ENCODE peak calls at places on chromosomes 1 and 21, in four cellular contexts. W, S, U and X are unnamed samples.

GRCh38 chr1:226814751-226815496 is 55.5 kb upstream of the PSEN2 start:
- DNase-seq in S (peak; percentile 89), W (no peak), U (peak; percentile 75), X (no peak)

GRCh38 chr21:33428669-33429068 is 25.5 kb downstream of the IFNGR2 start:
- DNase-seq in U (peak; percentile 81), W (no peak), S (no peak), X (no peak)

GRCh38 chr1:174366946-174367345 is 80.8 kb upstream of the GPR52 start:
- DNase-seq in S (no peak), U (no peak), W (no peak), X (no peak)

GRCh38 chr1:2587860-2588571 is 1.4 kb downstream of the PRXL2B start:
- DNase-seq in S (no peak), W (no peak), U (peak; percentile 79), X (no peak)

GRCh38 chr21:43364851-43365424 is 62.0 kb downstream of the SIK1 start:
- DNase-seq in W (no peak), U (peak; percentile 79), S (no peak), X (no peak)

GRCh38 chr1:229368347-229368746 is 25.5 kb upstream of the CCSAP start:
- DNase-seq in W (no peak), S (no peak), U (no peak), X (no peak)

GRCh38 chr21:27076035-27076434 is 109.1 kb upstream of the ADAMTS5 start:
- DNase-seq in U (no peak), S (no peak), W (no peak), X (no peak)

GRCh38 chr1:48823161-48823560 is 46.5 kb upstream of the BEND5 start:
- DNase-seq in U (no peak), W (no peak), S (no peak), X (no peak)

GRCh38 chr1:15341228-15341627 is 68.5 kb upstream of the EFHD2 start:
- DNase-seq in W (no peak), S (no peak), U (no peak), X (no peak)

GRCh38 chr1:64474639-64475038 is 4.7 kb downstream of the CACHD1 start:
- DNase-seq in S (peak; percentile 63), W (no peak), U (peak; percentile 80), X (no peak)

GRCh38 chr1:95287825-95288224 is 53.8 kb downstream of the RWDD3 start:
- DNase-seq in U (no peak), S (no peak), W (no peak), X (no peak)

GRCh38 chr1:6100801-6101783 is 55.4 kb downstream of the KCNAB2 start:
- DNase-seq in S (peak; percentile 27), W (no peak), U (peak; percentile 61), X (no peak)

GRCh38 chr1:164602142-164602429 is 43.1 kb downstream of the PBX1 start:
- DNase-seq in W (no peak), S (no peak), U (no peak), X (no peak)

GRCh38 chr1:38962113-38962512 is 20.5 kb upstream of the RHBDL2 start:
- DNase-seq in W (no peak), U (no peak), S (no peak), X (no peak)

GRCh38 chr1:14851775-14852174 is 253.3 kb downstream of the KAZN start:
- DNase-seq in S (no peak), W (no peak), U (no peak), X (no peak)

GRCh38 chr1:109214695-109215623 is 1.2 kb downstream of the SARS1 start:
- DNase-seq in S (no peak), W (no peak), U (no peak), X (peak; percentile 56)

GRCh38 chr21:25562660-25563059 is 44.6 kb downstream of the MRPL39 start:
- DNase-seq in W (no peak), S (no peak), U (no peak), X (no peak)

GRCh38 chr1:25590096-25590824 is 26.3 kb upstream of the MAN1C1 start:
- DNase-seq in U (no peak), W (no peak), S (no peak), X (no peak)

GRCh38 chr1:119541389-119541788 is 34.4 kb downstream of the HSD3B1 start:
- DNase-seq in W (no peak), U (no peak), S (no peak), X (no peak)

GRCh38 chr1:119537979-119538378 is 31.0 kb downstream of the HSD3B1 start:
- DNase-seq in S (no peak), U (no peak), W (no peak), X (no peak)

GRCh38 chr1:119535381-119535780 is 28.4 kb downstream of the HSD3B1 start:
- DNase-seq in W (no peak), U (no peak), S (no peak), X (no peak)

GRCh38 chr1:119542492-119542946 is 35.5 kb downstream of the HSD3B1 start:
- DNase-seq in U (no peak), W (no peak), S (no peak), X (no peak)

DNA sequence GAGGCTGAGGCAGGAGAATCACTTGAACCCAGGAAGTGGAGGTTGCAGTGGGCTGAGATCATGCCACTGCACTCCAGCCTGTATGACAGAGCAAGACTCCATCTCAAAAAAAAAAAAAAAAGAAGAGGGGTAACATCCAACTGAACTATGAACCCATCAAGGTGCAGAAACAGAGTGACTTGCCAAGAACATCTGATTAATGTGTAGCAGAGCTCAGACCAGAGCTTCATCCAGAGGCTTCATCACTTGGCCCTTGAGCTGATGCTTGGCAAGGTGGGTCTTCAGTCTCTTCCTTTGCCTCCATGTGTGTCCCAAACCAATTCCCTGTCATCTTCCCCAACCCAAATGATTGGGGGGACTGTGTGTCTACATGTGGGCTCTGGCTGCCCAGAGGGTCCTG is 32.6 kb downstream of the HSD3B1 start:
- DNase-seq in U (no peak), S (no peak), W (no peak), X (no peak)
- TF ChIP-seq CTCF in U (no peak), S (no peak), W (no peak), X (no peak)

DNA sequence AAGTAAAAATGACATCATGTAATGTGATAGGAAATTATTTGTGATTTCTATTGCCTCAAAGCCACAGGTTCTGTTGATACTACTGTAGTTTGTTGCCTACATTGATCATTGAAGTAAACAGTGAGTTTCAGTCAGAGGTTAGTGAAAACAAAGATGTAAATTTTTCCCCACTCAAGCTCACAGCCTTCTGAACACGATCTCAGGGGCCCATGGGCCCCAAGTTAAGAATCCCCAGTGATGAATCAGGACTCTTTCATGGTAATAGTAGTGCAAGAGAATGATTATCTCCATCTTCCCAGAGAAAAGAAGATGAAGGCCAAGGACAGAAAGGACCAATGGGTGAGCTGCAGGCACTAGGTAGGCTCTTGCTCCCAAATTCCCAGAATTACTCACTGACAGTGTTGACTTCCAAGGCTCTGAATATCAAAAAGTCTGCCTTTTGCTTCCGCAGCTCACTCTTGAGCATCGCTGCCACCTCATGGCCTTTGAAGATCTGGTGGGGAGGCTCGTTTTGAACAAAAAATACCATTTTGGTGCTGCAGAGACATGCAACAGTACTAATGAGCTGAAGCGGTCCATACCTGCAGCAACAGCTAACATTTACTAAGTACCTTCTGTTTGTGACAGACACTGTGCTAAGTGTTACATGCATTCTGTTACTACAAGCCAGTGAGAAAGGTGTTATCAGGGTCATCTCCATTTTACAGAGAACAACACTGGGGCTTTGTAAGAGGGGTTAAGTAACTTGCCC is 113.3 kb downstream of the KIAA0319L start:
- DNase-seq in S (no peak), U (no peak), W (no peak), X (no peak)
- TF ChIP-seq CTCF in S (no peak), U (no peak), W (no peak), X (peak; percentile 22)

GRCh38 chr1:31705080-31705866 is 1.5 kb upstream of the COL16A1 start:
- DNase-seq in U (no peak), W (no peak), S (peak; percentile 67), X (peak; percentile 82)
- TF ChIP-seq CTCF in U (no peak), W (no peak), S (no peak), X (peak; percentile 78)

DNA sequence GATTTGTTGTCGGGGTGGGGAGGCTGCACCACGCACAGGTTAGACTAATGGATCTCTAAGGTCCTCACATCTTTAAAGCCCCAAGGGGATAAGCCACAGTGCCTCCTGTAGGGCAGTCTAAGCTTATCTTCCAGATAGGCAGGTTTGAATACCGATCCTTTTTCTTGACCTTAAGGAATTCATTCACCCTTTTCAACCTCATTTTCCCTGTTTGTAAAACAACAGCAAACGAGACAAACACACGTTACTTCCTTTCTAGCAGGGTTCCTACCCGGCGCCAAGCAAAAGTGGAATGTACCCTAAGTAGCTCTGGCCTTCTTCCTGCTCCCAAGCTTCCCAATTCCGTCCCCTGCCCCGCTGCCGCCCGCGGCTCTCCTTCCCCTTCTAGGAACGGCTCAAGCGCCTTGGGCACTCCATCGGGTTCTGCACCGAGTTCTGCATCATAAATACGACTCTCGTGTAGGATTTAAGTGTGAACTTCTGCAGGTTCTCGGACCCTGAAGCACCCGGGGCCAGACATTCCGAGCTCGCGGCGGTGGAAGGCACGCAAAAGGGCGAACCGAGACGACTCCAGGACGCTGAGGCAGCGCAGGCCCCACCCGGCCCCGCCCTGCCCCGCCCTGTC is 548 bp upstream of the CDC20 start:
- DNase-seq in W (no peak), U (no peak), S (no peak), X (peak; percentile 76)
- TF ChIP-seq CTCF in W (peak; percentile 24), U (peak; percentile 22), S (no peak), X (peak; percentile 65)

DNA sequence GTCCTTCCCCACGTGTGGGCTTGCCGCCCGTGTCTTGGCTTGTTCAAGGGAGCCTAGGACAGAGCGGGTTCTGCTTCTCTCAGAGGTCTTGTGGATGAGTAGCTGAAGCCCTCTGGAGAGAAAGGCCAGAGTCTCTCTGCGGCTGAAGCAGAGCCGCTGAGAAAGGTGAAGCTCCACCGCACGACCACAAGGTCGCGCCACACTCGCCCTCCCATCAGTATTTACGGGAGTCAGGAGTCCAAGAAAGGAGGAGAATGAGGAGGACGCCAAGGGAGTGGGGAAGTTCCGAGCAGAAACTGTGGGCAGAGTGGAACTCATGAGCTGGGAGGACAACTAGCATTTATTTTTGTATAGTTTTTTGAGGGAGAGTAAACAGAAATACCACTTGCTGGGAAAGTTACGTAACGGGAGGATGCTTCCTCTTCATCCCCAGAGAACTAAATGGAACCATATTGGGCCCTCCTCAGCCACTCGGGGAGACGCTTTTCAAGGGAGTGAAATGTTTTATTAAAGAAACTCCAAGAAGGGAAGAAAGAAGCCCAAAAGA is 51.6 kb upstream of the HAO2 start:
- DNase-seq in U (no peak), S (no peak), W (no peak), X (no peak)
- TF ChIP-seq CTCF in U (no peak), S (no peak), W (no peak), X (peak; percentile 2)